ENCODE peak calls at places on chromosomes 13 and 19, in seven cellular contexts. X is vagina, M is MV-4-11, L is fibroblast of the conjunctiva, G is fibroblast of the aortic adventitia, T is uterus, A is COLO829. J is an unnamed sample.

GRCh38 chr19:39506944-39507714 is 7.8 kb upstream of the SELENOV start:
- DNase-seq in X (no peak), M (peak; percentile 57), L (peak; percentile 6), G (peak; percentile 38), T (no peak), A (peak; percentile 88), J (peak; percentile 63)

GRCh38 chr13:40101708-40102359 is 446.4 kb downstream of the COG6 start:
- DNase-seq in X (no peak), M (peak; percentile 37), L (no peak), G (no peak), T (no peak), A (no peak), J (no peak)

GRCh38 chr19:10074153-10074552 is 12.0 kb upstream of the SHFL start:
- DNase-seq in X (no peak), M (peak; percentile 59), L (no peak), G (peak; percentile 29), T (no peak), A (no peak), J (no peak)

GRCh38 chr19:35528218-35529038 is at the start of gene SBSN:
- DNase-seq in X (no peak), M (no peak), L (peak; percentile 26), G (peak; percentile 75), T (no peak), A (no peak), J (peak; percentile 62)

GRCh38 chr19:10863107-10863700 is 8.1 kb upstream of the CARM1 start:
- DNase-seq in X (no peak), M (peak; percentile 92), L (no peak), G (peak; percentile 61), T (no peak), A (no peak), J (peak; percentile 77)

GRCh38 chr13:114203536-114203935 is 24.5 kb downstream of the CFAP97D2 start:
- DNase-seq in X (no peak), M (no peak), L (no peak), G (no peak), T (no peak), A (no peak), J (no peak)

GRCh38 chr13:108154421-108154858 is 60.9 kb downstream of the LIG4 start:
- DNase-seq in X (no peak), M (no peak), L (no peak), G (no peak), T (no peak), A (no peak), J (no peak)

GRCh38 chr13:26872444-26873173 is 112.0 kb upstream of the GPR12 start:
- DNase-seq in X (no peak), M (peak; percentile 41), L (no peak), G (peak; percentile 28), T (no peak), A (no peak), J (peak; percentile 24)

GRCh38 chr13:80828759-80829158 is 487.8 kb upstream of the SPRY2 start:
- DNase-seq in X (no peak), M (no peak), L (no peak), G (no peak), T (no peak), A (no peak), J (no peak)

GRCh38 chr19:39130337-39131254 is 5.0 kb downstream of the PAK4 start:
- DNase-seq in X (no peak), M (no peak), L (no peak), G (no peak), T (no peak), A (no peak), J (no peak)

GRCh38 chr19:39602224-39602623 is at the start of gene LGALS13:
- DNase-seq in X (no peak), M (no peak), L (no peak), G (no peak), T (no peak), A (no peak), J (no peak)

GRCh38 chr13:114077938-114078335 is 54.5 kb downstream of the RASA3 start:
- DNase-seq in X (no peak), M (no peak), L (peak; percentile 75), G (peak; percentile 75), T (peak; percentile 59), A (no peak), J (peak; percentile 45)

GRCh38 chr19:31772915-31773314 is 423.7 kb upstream of the TSHZ3 start:
- DNase-seq in X (no peak), M (no peak), L (no peak), G (no peak), T (no peak), A (no peak), J (no peak)

GRCh38 chr19:29676586-29676985 is 11.3 kb downstream of the PLEKHF1 start:
- DNase-seq in X (no peak), M (no peak), L (no peak), G (no peak), T (no peak), A (no peak), J (no peak)

GRCh38 chr19:23283925-23284324 is 33.7 kb upstream of the ZNF724 start:
- DNase-seq in X (no peak), M (peak; percentile 22), L (peak; percentile 6), G (peak; percentile 18), T (peak; percentile 26), A (no peak), J (peak; percentile 28)

GRCh38 chr19:1001538-1002166 is 1.4 kb downstream of the GRIN3B start:
- DNase-seq in X (no peak), M (peak; percentile 19), L (no peak), G (no peak), T (peak; percentile 56), A (no peak), J (peak; percentile 76)

GRCh38 chr13:95354156-95354555 is 52.9 kb upstream of the ABCC4 start:
- DNase-seq in X (no peak), M (no peak), L (no peak), G (no peak), T (no peak), A (no peak), J (no peak)

GRCh38 chr19:12365372-12366162 is at the start of gene ZNF442:
- DNase-seq in X (peak; percentile 97), M (no peak), L (peak; percentile 89), G (peak; percentile 95), T (peak; percentile 94), A (peak; percentile 91), J (peak; percentile 99)

GRCh38 chr13:29254971-29255370 is 340.5 kb downstream of the SLC7A1 start:
- DNase-seq in X (no peak), M (no peak), L (no peak), G (no peak), T (no peak), A (no peak), J (no peak)

J was measured in hepatic stellate cell.